ENCODE peak calls at places on chromosomes 7 and 10, in six cellular contexts. E is GM12891, R is K562, U is GM12878, J is H1, N is HepG2. V is an unnamed sample.

GRCh38 chr7:12866237-12866636 is 178.8 kb downstream of the ARL4A start:
- DNase-seq in J (no peak), E (no peak), R (no peak), N (no peak), U (no peak), V (no peak)

GRCh38 chr7:128881458-128882125 is 18.9 kb downstream of the ATP6V1F start:
- DNase-seq in E (no peak), N (no peak), R (no peak), J (no peak), U (no peak), V (no peak)

GRCh38 chr7:79741684-79742083 is 288.2 kb upstream of the MAGI2 start:
- DNase-seq in J (no peak), R (no peak), N (no peak), E (no peak), U (no peak), V (no peak)

GRCh38 chr7:42745357-42746022 is 166.4 kb downstream of the C7orf25 start:
- DNase-seq in R (peak), J (no peak), E (no peak), U (no peak), N (peak), V (no peak)

GRCh38 chr7:21361413-21362130 is 66.3 kb upstream of the SP4 start:
- DNase-seq in N (peak), J (no peak), U (no peak), R (no peak), E (no peak), V (no peak)

GRCh38 chr7:45589915-45590678 is 15.9 kb downstream of the ADCY1 start:
- DNase-seq in N (no peak), J (no peak), U (no peak), E (no peak), R (no peak), V (no peak)

GRCh38 chr7:85232068-85232467 is 45.2 kb upstream of the SEMA3D start:
- DNase-seq in E (no peak), R (no peak), N (no peak), J (no peak), U (no peak), V (no peak)

GRCh38 chr7:128891942-128892269 is 18.6 kb downstream of the KCP start:
- DNase-seq in U (no peak), E (no peak), J (no peak), R (no peak), N (no peak), V (no peak)

GRCh38 chr10:17143055-17143690 is 13.6 kb upstream of the CUBN start:
- DNase-seq in E (no peak), N (no peak), U (no peak), J (no peak), R (no peak), V (no peak)

GRCh38 chr10:130766071-130766470 is 545.5 kb downstream of the TCERG1L start:
- DNase-seq in E (no peak), J (no peak), N (no peak), U (no peak), R (no peak), V (no peak)

GRCh38 chr7:44380179-44380830 is 54.9 kb upstream of the CAMK2B start:
- DNase-seq in J (no peak), N (no peak), E (no peak), U (no peak), R (no peak), V (no peak)

GRCh38 chr7:47361746-47362215 is 220.1 kb downstream of the TNS3 start:
- DNase-seq in N (no peak), U (peak), E (no peak), J (no peak), R (no peak), V (no peak)

GRCh38 chr10:119460369-119461195 is 81.9 kb downstream of the RGS10 start:
- DNase-seq in E (no peak), R (no peak), U (no peak), J (no peak), N (no peak), V (no peak)

GRCh38 chr7:389911-390601 is 100.1 kb downstream of the FOXL3 start:
- DNase-seq in E (no peak), N (no peak), U (no peak), R (no peak), J (no peak), V (no peak)

GRCh38 chr10:58107506-58107905 is 160.2 kb downstream of the IPMK start:
- DNase-seq in E (no peak), N (no peak), J (no peak), U (no peak), R (no peak), V (no peak)

GRCh38 chr10:123687758-123688157 is 21.6 kb downstream of the GPR26 start:
- DNase-seq in N (peak), E (no peak), J (no peak), U (no peak), R (no peak), V (no peak)

GRCh38 chr10:34505338-34505737 is 309.8 kb downstream of the PARD3 start:
- DNase-seq in R (no peak), J (no peak), E (no peak), N (no peak), U (no peak), V (no peak)

GRCh38 chr7:39099146-39099545 is 121.4 kb downstream of the POU6F2 start:
- DNase-seq in E (no peak), J (no peak), U (no peak), R (no peak), N (no peak), V (no peak)

DNA sequence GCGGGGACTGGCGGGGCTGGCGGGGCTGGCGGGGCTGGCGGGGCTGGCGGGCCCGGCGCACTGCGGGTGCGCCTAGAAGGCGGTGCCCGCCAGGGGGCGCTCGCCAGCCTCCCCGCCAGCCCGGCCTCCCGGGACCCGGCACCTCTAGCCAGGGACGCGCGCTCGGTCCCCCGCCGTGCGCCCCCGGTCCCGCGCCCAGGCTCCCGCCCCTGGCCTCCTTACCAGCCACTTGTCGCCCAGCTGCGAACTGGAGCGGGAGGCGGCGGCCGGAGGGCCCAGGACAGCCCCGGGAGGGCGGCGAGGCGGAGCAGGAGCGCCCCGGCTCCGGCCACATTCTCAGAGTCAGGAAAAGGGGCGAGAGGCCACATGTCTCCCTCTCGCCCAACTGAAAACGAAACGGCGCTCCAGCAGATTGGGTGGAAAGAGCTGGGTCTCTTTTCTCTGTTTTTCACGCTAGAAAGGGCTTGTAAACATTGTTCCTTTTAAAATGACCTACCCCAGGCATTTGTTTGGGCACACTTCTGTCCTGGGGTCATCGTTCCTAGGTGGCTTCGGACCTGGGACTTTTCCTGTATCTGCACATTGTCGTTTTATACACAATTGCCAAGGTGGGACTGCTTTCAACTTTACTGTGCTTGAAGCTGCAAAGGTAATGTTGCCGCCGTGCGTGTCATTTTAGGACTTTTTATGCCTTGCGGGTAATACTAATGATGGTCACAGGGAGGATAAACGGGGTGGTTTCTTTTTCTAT is 378 bp upstream of the PRKCQ start:
- DNase-seq in N (peak), R (peak), J (peak), E (peak), U (no peak), V (peak)
- TF ChIP-seq POLR2A in N (peak), R (peak), J (peak), E (no peak), U (no peak), V (no peak)

DNA sequence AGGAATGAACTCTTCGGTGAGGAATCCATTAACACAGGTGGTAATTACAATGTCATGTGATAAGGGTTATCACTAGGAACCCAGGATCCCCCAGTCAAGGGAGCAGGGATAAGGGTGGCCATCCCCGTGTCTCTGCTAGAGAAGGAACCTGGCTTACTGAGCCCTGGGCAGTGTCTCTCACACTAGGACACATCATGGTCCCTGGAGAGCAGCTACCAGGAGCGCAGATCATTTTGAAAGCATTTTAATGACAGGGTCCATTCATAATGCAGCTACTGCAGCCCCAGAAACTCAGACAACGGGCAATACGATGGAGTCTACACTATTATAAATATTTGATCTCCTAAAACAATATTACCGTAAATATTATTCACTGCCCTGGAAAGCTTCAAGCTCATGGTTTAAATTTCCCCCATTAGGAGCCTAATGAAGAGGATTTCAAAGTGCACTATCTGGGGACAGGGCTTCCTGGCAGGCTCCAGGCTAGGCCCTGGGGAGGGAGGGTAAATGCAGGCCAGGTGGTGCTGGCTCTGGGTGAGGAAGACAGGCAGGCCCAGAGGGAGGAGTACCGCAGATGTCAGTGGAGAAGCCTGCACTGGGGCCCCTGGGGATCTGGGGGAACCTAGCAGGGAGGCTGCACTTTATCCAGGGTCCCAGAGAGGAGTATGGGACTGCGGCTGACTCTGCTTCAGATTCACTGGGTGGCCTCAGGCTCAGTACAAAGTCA is 52.6 kb upstream of the LOXL4 start:
- DNase-seq in U (no peak), E (no peak), R (no peak), J (no peak), N (no peak), V (no peak)
- TF ChIP-seq POLR2AphosphoS5 in U (no peak), E (no peak), R (no peak), J (no peak), N (no peak), V (no peak)

GRCh38 chr7:151047979-151048763 is at the start of gene ASIC3:
- DNase-seq in R (peak), U (no peak), N (no peak), J (no peak), E (no peak), V (no peak)

GRCh38 chr7:151045262-151045661 is 3.1 kb upstream of the ASIC3 start:
- DNase-seq in E (no peak), U (no peak), J (no peak), R (no peak), N (no peak), V (no peak)

GRCh38 chr7:151045967-151046366 is 2.4 kb upstream of the ASIC3 start:
- DNase-seq in E (no peak), R (no peak), U (no peak), J (no peak), N (no peak), V (no peak)

GRCh38 chr7:151048911-151049463 is 656 bp downstream of the ASIC3 start:
- DNase-seq in E (no peak), N (no peak), J (no peak), U (no peak), R (peak), V (no peak)

GRCh38 chr7:151046603-151047573 is 1.4 kb upstream of the ASIC3 start:
- DNase-seq in R (peak), J (no peak), U (no peak), E (no peak), N (no peak), V (no peak)
- TF ChIP-seq TAF1 in R (no peak), J (no peak), U (no peak), E (no peak), N (no peak), V (no peak)

GRCh38 chr7:36367561-36367889 is 22.1 kb upstream of the ANLN start:
- DNase-seq in U (no peak), N (no peak), R (no peak), E (peak), J (no peak), V (no peak)
- TF ChIP-seq POLR2A in U (no peak), N (no peak), R (no peak), E (no peak), J (no peak), V (no peak)

V was measured in GM12892.